ENCODE peak calls at places on chromosome 20, in ten cellular contexts. H is cardiac fibroblast; A is upper lobe of right lung; N is OCI-LY7; W is pancreas; I is HTR-8/SVneo; K is endothelial cell; O is NCI-H1417; T is neural crest cell; B is naive thymus-derived CD8-positive, alpha-beta T cell. M is an unnamed sample.

GRCh38 chr20:44495802-44496481 is 20.3 kb downstream of the TTPAL start:
- DNase-seq in H (peak), A (no peak), N (no peak), W (no peak), I (peak), K (no peak), O (no peak), T (no peak), B (no peak), M (peak)

GRCh38 chr20:44467289-44467883 is 8.3 kb upstream of the TTPAL start:
- DNase-seq in H (peak), A (no peak), N (no peak), W (no peak), I (no peak), K (no peak), O (no peak), T (no peak), B (no peak), M (no peak)

GRCh38 chr20:61882716-61883615 is 182.7 kb downstream of the TAF4 start:
- DNase-seq in H (no peak), A (no peak), N (no peak), W (no peak), I (no peak), K (no peak), O (no peak), T (no peak), B (no peak), M (no peak)

GRCh38 chr20:62020935-62021701 is 44.6 kb downstream of the TAF4 start:
- DNase-seq in H (peak), A (no peak), N (no peak), W (peak), I (no peak), K (no peak), O (no peak), T (no peak), B (no peak), M (no peak)

GRCh38 chr20:41135187-41135887 is 2.0 kb upstream of the PLCG1 start:
- DNase-seq in H (peak), A (peak), N (peak), W (peak), I (peak), K (peak), O (peak), T (peak), B (peak), M (no peak)

GRCh38 chr20:37777556-37777955 is 83.7 kb downstream of the CTNNBL1 start:
- DNase-seq in H (peak), A (no peak), N (no peak), W (no peak), I (no peak), K (no peak), O (no peak), T (no peak), B (no peak), M (no peak)

GRCh38 chr20:62740286-62741141 is 31.9 kb downstream of the NTSR1 start:
- DNase-seq in H (peak), A (peak), N (no peak), W (no peak), I (peak), K (no peak), O (no peak), T (no peak), B (peak), M (peak)

GRCh38 chr20:41344938-41345728 is 4.5 kb downstream of the LPIN3 start:
- DNase-seq in H (no peak), A (no peak), N (no peak), W (no peak), I (no peak), K (no peak), O (no peak), T (no peak), B (no peak), M (no peak)

GRCh38 chr20:48794360-48794759 is 33.4 kb downstream of the PREX1 start:
- DNase-seq in H (no peak), A (peak), N (no peak), W (no peak), I (no peak), K (peak), O (peak), T (peak), B (no peak), M (no peak)

GRCh38 chr20:43963233-43963632 is 48.6 kb downstream of the TOX2 start:
- DNase-seq in H (peak), A (peak), N (no peak), W (no peak), I (no peak), K (no peak), O (no peak), T (no peak), B (no peak), M (no peak)

GRCh38 chr20:51680067-51680749 is 88.0 kb downstream of the ATP9A start:
- DNase-seq in H (no peak), A (no peak), N (no peak), W (no peak), I (no peak), K (no peak), O (peak), T (no peak), B (no peak), M (no peak)

GRCh38 chr20:33668087-33668790 is 1.5 kb downstream of the ACTL10 start:
- DNase-seq in H (no peak), A (no peak), N (peak), W (peak), I (no peak), K (peak), O (no peak), T (peak), B (no peak), M (peak)

GRCh38 chr20:37630993-37631392 is 62.8 kb upstream of the CTNNBL1 start:
- DNase-seq in H (no peak), A (no peak), N (no peak), W (no peak), I (no peak), K (no peak), O (no peak), T (no peak), B (no peak), M (no peak)